ENCODE peak calls at places on chromosomes 11 and 22, in ten cellular contexts. One of them, this sample, is unnamed.

GRCh38 chr11:112477152-112477928 is 216.7 kb upstream of the PLET1 start:
- DNase-seq in foreskin melanocyte: no peak
- DNase-seq in GM03348: no peak
- DNase-seq in NCI-H2107: no peak
- DNase-seq in CD8-positive, alpha-beta T cell: no peak
- DNase-seq in IMR-90: no peak
- DNase-seq in HFF-Myc: no peak
- DNase-seq in foreskin fibroblast: no peak
- DNase-seq in GM13977: no peak
- DNase-seq in NCI-H345: no peak
- DNase-seq in this sample: no peak

GRCh38 chr11:134636071-134636470 is 224.0 kb upstream of the B3GAT1 start:
- DNase-seq in foreskin melanocyte: no peak
- DNase-seq in GM03348: no peak
- DNase-seq in NCI-H2107: no peak
- DNase-seq in CD8-positive, alpha-beta T cell: peak
- DNase-seq in IMR-90: no peak
- DNase-seq in HFF-Myc: no peak
- DNase-seq in foreskin fibroblast: no peak
- DNase-seq in GM13977: no peak
- DNase-seq in NCI-H345: no peak
- DNase-seq in this sample: no peak

GRCh38 chr11:62680825-62681240 is 2.0 kb upstream of the UBXN1 start:
- DNase-seq in foreskin melanocyte: peak
- DNase-seq in GM03348: peak
- DNase-seq in NCI-H2107: no peak
- DNase-seq in CD8-positive, alpha-beta T cell: peak
- DNase-seq in IMR-90: peak
- DNase-seq in HFF-Myc: peak
- DNase-seq in foreskin fibroblast: peak
- DNase-seq in GM13977: peak
- DNase-seq in NCI-H345: peak
- DNase-seq in this sample: peak

GRCh38 chr22:31530816-31531180 is 34.5 kb downstream of the SFI1 start:
- DNase-seq in foreskin melanocyte: no peak
- DNase-seq in GM03348: peak
- DNase-seq in NCI-H2107: no peak
- DNase-seq in CD8-positive, alpha-beta T cell: no peak
- DNase-seq in IMR-90: no peak
- DNase-seq in HFF-Myc: no peak
- DNase-seq in foreskin fibroblast: no peak
- DNase-seq in GM13977: no peak
- DNase-seq in NCI-H345: no peak
- DNase-seq in this sample: no peak

GRCh38 chr11:48341466-48341865 is 16.7 kb downstream of the OR4C3 start:
- DNase-seq in foreskin melanocyte: no peak
- DNase-seq in GM03348: no peak
- DNase-seq in NCI-H2107: no peak
- DNase-seq in CD8-positive, alpha-beta T cell: no peak
- DNase-seq in IMR-90: no peak
- DNase-seq in HFF-Myc: no peak
- DNase-seq in foreskin fibroblast: no peak
- DNase-seq in GM13977: no peak
- DNase-seq in NCI-H345: no peak
- DNase-seq in this sample: no peak

GRCh38 chr22:38982008-38982927 is at the start of gene APOBEC3B:
- DNase-seq in foreskin melanocyte: peak
- DNase-seq in GM03348: peak
- DNase-seq in NCI-H2107: no peak
- DNase-seq in CD8-positive, alpha-beta T cell: peak
- DNase-seq in IMR-90: peak
- DNase-seq in HFF-Myc: peak
- DNase-seq in foreskin fibroblast: peak
- DNase-seq in GM13977: peak
- DNase-seq in NCI-H345: no peak
- DNase-seq in this sample: peak

GRCh38 chr22:40120783-40121182 is 56.9 kb upstream of the TNRC6B start:
- DNase-seq in foreskin melanocyte: no peak
- DNase-seq in GM03348: no peak
- DNase-seq in NCI-H2107: no peak
- DNase-seq in CD8-positive, alpha-beta T cell: no peak
- DNase-seq in IMR-90: no peak
- DNase-seq in HFF-Myc: no peak
- DNase-seq in foreskin fibroblast: peak
- DNase-seq in GM13977: no peak
- DNase-seq in NCI-H345: no peak
- DNase-seq in this sample: no peak

GRCh38 chr22:41656515-41656914 is 32.2 kb downstream of the SNU13 start:
- DNase-seq in foreskin melanocyte: no peak
- DNase-seq in GM03348: no peak
- DNase-seq in NCI-H2107: no peak
- DNase-seq in CD8-positive, alpha-beta T cell: no peak
- DNase-seq in IMR-90: peak
- DNase-seq in HFF-Myc: no peak
- DNase-seq in foreskin fibroblast: no peak
- DNase-seq in GM13977: no peak
- DNase-seq in NCI-H345: no peak
- DNase-seq in this sample: no peak

GRCh38 chr22:37848587-37849088 is 581 bp upstream of the EIF3L start:
- DNase-seq in foreskin melanocyte: peak
- DNase-seq in GM03348: peak
- DNase-seq in NCI-H2107: no peak
- DNase-seq in CD8-positive, alpha-beta T cell: peak
- DNase-seq in IMR-90: peak
- DNase-seq in HFF-Myc: no peak
- DNase-seq in foreskin fibroblast: no peak
- DNase-seq in GM13977: no peak
- DNase-seq in NCI-H345: no peak
- DNase-seq in this sample: no peak

GRCh38 chr11:13294771-13295579 is 17.4 kb downstream of the BMAL1 start:
- DNase-seq in foreskin melanocyte: no peak
- DNase-seq in GM03348: no peak
- DNase-seq in NCI-H2107: no peak
- DNase-seq in CD8-positive, alpha-beta T cell: no peak
- DNase-seq in IMR-90: no peak
- DNase-seq in HFF-Myc: no peak
- DNase-seq in foreskin fibroblast: no peak
- DNase-seq in GM13977: no peak
- DNase-seq in NCI-H345: peak
- DNase-seq in this sample: no peak

This sample was measured in germinal center.